ENCODE peak calls at places on chromosomes 4 and X, in ten cellular contexts. T is astrocyte of the spinal cord, E is OCI-LY7, U is fibroblast of lung, M is psoas muscle, N is body of pancreas, G is HFF-Myc, P is tibial nerve, H is right atrium auricular region, O is cardiac muscle cell. B is an unnamed sample.

GRCh38 chr4:96035727-96036126 is 195.8 kb downstream of the PDHA2 start:
- DNase-seq in T (no peak), H (no peak), U (peak), N (no peak), E (peak), G (no peak), P (no peak), O (peak), M (no peak), B (no peak)

GRCh38 chr4:3766207-3766790 is at the start of gene ADRA2C:
- DNase-seq in E (no peak), P (no peak), T (no peak), G (no peak), O (peak), U (no peak), H (no peak), N (peak), M (peak), B (no peak)

GRCh38 chr4:184821242-184821641 is 4.5 kb downstream of the ACSL1 start:
- DNase-seq in U (no peak), H (no peak), T (no peak), G (no peak), M (no peak), O (no peak), N (no peak), P (no peak), E (peak), B (no peak)

GRCh38 chrX:107542500-107542899 is 85.8 kb upstream of the PRPS1 start:
- DNase-seq in U (peak), H (no peak), M (no peak), N (peak), P (no peak), T (peak), G (no peak), E (peak), O (peak), B (no peak)

GRCh38 chr4:57866468-57867173 is 756.4 kb upstream of the IGFBP7 start:
- DNase-seq in E (no peak), N (no peak), O (no peak), U (no peak), M (no peak), H (no peak), T (no peak), G (no peak), P (no peak), B (no peak)

GRCh38 chr4:40124690-40125089 is 68.0 kb downstream of the N4BP2 start:
- DNase-seq in M (no peak), E (no peak), U (no peak), T (no peak), P (no peak), N (no peak), O (no peak), G (no peak), H (no peak), B (no peak)

GRCh38 chr4:184279496-184280082 is 61.9 kb upstream of the ENPP6 start:
- DNase-seq in H (peak), M (no peak), E (no peak), O (no peak), P (no peak), U (no peak), G (no peak), T (no peak), N (no peak), B (no peak)

GRCh38 chrX:69289839-69290123 is 124.5 kb upstream of the PJA1 start:
- DNase-seq in G (no peak), O (no peak), U (no peak), H (no peak), E (no peak), N (no peak), M (no peak), T (no peak), P (no peak), B (no peak)

GRCh38 chrX:111395132-111395531 is 16.9 kb downstream of the DCX start:
- DNase-seq in U (no peak), G (no peak), E (no peak), H (no peak), M (no peak), N (no peak), O (no peak), T (no peak), P (no peak), B (no peak)

DNA sequence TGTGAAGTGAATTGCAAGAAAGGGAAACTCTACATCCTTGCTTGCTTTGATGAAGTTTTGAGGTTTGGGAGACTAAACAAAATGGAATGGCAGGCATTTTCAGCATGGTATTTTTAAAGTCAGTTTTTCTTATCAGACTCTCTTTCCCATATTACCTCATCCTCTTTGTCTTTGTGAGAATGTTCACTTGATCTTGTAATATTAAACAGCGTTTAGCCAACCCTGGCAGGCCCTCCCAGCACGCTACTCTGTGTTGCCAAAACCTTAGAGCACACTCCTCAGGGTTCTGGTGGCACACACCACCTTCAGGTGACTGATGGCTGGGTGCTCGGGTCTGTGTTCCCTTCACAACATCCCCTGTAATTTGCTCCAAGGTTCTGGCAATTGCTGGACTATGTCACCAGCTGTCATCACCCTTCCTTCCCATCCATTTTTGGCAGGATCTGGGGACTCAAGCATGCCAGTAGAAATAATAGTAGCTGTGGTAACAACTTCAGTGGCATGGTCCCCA is 273.3 kb downstream of the DCTD start:
- DNase-seq in E (no peak), M (no peak), N (no peak), P (no peak), U (peak), T (peak), G (no peak), H (no peak), O (peak), B (peak)
- H3K4me3 ChIP-seq in E (no peak), M (no peak), N (no peak), P (no peak), U (no peak), T (no peak), G (no peak), H (no peak), O (no peak), B (no peak)

GRCh38 chr4:77240469-77241066 is 83.6 kb downstream of the CCNG2 start:
- DNase-seq in U (peak), H (no peak), M (peak), O (peak), P (no peak), G (peak), N (peak), E (peak), T (peak), B (no peak)
- TF ChIP-seq CTCF in U (peak), H (peak), M (peak), O (peak), P (peak), G (peak), N (peak), E (peak), T (peak), B (peak)

GRCh38 chr4:110508827-110509446 is 33.0 kb downstream of the ENPEP start:
- DNase-seq in O (peak), N (no peak), T (peak), P (no peak), H (no peak), E (no peak), M (no peak), U (peak), G (no peak), B (no peak)

GRCh38 chr4:110498420-110498819 is 22.5 kb downstream of the ENPEP start:
- DNase-seq in N (no peak), O (no peak), M (no peak), E (no peak), U (no peak), G (no peak), T (no peak), H (no peak), P (no peak), B (no peak)

GRCh38 chr4:110501826-110502225 is 25.9 kb downstream of the ENPEP start:
- DNase-seq in G (no peak), U (peak), E (no peak), M (no peak), P (no peak), N (no peak), T (peak), H (no peak), O (peak), B (no peak)

GRCh38 chr4:110505440-110505839 is 29.5 kb downstream of the ENPEP start:
- DNase-seq in T (no peak), P (no peak), G (no peak), U (no peak), H (no peak), M (no peak), O (no peak), N (no peak), E (no peak), B (no peak)

GRCh38 chr4:110503588-110504435 is 27.9 kb downstream of the ENPEP start:
- DNase-seq in P (no peak), N (no peak), H (no peak), T (peak), O (peak), E (no peak), G (no peak), M (no peak), U (peak), B (no peak)
- H3K4me3 ChIP-seq in P (no peak), N (no peak), H (no peak), T (no peak), O (no peak), E (no peak), G (no peak), M (no peak), U (no peak), B (no peak)

GRCh38 chr4:130511776-130512175 is 1415.8 kb downstream of the C4orf33 start:
- DNase-seq in E (no peak), M (no peak), N (no peak), O (peak), G (no peak), P (no peak), H (no peak), T (no peak), U (peak), B (no peak)

DNA sequence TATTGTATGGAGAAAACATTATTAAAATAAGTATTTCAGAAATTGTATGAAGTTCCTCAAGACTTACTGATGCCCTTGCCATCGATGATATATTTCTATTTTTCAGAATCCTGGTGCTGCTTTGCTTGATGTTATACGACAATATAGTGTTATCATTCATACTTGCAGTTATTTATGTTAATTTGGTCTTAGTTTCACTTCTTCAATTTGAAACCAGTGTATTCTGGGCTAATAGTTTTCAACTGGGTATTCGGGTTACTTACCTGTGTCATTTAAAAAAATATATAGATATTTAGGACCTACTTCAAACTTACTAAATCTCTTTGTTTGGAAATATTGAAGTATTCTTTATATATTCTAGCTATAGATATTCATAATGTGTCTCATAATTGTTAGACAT is 1414.7 kb downstream of the C4orf33 start:
- DNase-seq in H (no peak), P (no peak), N (no peak), G (no peak), T (no peak), E (peak), U (no peak), M (no peak), O (no peak), B (no peak)
- TF ChIP-seq CTCF in H (no peak), P (no peak), N (no peak), G (no peak), T (no peak), E (no peak), U (no peak), M (no peak), O (no peak), B (no peak)

GRCh38 chr4:16893141-16893571 is 5.3 kb downstream of the LDB2 start:
- DNase-seq in P (no peak), T (peak), U (peak), M (no peak), E (no peak), N (no peak), O (peak), G (no peak), H (no peak), B (no peak)
- H3K4me3 ChIP-seq in P (no peak), T (no peak), U (peak), M (peak), E (no peak), N (no peak), O (no peak), G (peak), H (no peak), B (no peak)

DNA sequence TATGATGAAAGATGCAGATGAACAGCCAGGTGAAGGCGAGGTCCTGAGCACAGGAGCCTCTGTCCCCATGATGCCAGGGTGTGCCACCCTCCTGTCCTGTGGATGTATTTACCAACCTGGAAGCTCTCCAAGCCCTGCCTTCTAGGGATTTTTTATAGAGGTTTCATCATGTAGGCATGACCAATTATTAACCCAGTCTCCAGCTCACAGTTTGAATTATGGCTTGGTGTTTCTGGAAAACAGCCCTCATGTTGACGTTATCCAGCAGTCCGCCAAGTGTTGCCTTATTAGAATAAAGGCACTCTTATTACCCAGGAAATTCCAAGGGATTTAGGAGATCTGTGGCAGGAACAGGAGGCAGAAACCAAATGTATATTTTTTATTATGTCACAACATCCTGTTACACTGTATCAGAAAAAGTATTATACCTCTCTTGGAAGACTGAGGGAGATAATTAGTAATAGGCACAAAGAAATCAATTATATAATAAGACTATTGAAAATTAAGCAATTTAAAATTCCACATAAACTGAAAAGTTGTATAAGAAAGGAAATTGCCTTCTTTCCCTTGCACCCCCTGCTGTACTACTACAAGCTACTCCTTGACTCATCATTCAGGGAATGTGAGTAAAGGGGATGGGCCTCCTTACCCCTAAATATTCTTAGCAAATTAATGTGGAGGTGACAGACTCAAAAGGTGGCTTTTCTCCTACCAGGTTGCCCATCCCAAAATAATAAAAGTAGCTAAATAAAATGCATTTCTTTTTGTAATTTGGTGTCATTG is 129.6 kb downstream of the ZNF330 start:
- DNase-seq in O (peak), H (no peak), P (no peak), U (peak), T (peak), E (no peak), G (peak), N (peak), M (no peak), B (peak)
- TF ChIP-seq CTCF in O (no peak), H (no peak), P (no peak), U (no peak), T (no peak), E (no peak), G (no peak), N (no peak), M (no peak), B (no peak)

B was measured in epithelial cell of proximal tubule.